ENCODE peak calls at places on chromosomes 5 and 9, in eight cellular contexts. A, I, C, J, K, H, P and M are unnamed samples.

GRCh38 chr5:3285621-3286020 is 310.0 kb upstream of the IRX1 start:
- DNase-seq in A (no peak), H (no peak), J (no peak), K (no peak), P (no peak), I (no peak), C (no peak), M (no peak)

GRCh38 chr5:572398-573019 is 39.6 kb upstream of the CEP72 start:
- DNase-seq in I (no peak), J (no peak), A (peak), P (no peak), K (no peak), H (no peak), C (peak), M (no peak)

GRCh38 chr5:151085517-151086031 is 4.7 kb upstream of the TNIP1 start:
- DNase-seq in J (peak), P (no peak), A (no peak), H (no peak), I (peak), C (peak), K (no peak), M (peak)

GRCh38 chr9:130254753-130255637 is 10.6 kb upstream of the HMCN2 start:
- DNase-seq in C (peak), K (no peak), P (no peak), H (no peak), I (peak), A (peak), J (no peak), M (no peak)

GRCh38 chr5:54455413-54456157 is at the start of gene HSPB3:
- DNase-seq in H (peak), C (peak), K (no peak), P (peak), A (no peak), J (no peak), I (peak), M (peak)

GRCh38 chr9:10265102-10265708 is 347.6 kb downstream of the PTPRD start:
- DNase-seq in I (no peak), C (no peak), A (no peak), K (no peak), H (peak), P (no peak), J (no peak), M (no peak)

GRCh38 chr5:137822158-137822764 is 45.4 kb upstream of the MYOT start:
- DNase-seq in C (no peak), K (peak), J (no peak), A (no peak), H (peak), P (no peak), I (peak), M (peak)

GRCh38 chr5:17149786-17150185 is 67.6 kb upstream of the BASP1 start:
- DNase-seq in J (no peak), P (no peak), A (no peak), K (no peak), I (no peak), C (no peak), H (no peak), M (no peak)

GRCh38 chr9:12060811-12061210 is 632.4 kb upstream of the TYRP1 start:
- DNase-seq in A (no peak), H (no peak), K (no peak), J (no peak), P (no peak), C (no peak), I (no peak), M (no peak)

GRCh38 chr5:107483196-107483595 is 187.5 kb downstream of the EFNA5 start:
- DNase-seq in I (no peak), C (no peak), A (no peak), K (no peak), J (no peak), H (no peak), P (no peak), M (no peak)

GRCh38 chr5:153770066-153770465 is 268.6 kb downstream of the FAM114A2 start:
- DNase-seq in J (no peak), K (no peak), A (no peak), C (no peak), I (no peak), H (no peak), P (no peak), M (no peak)

GRCh38 chr5:5188377-5189020 is 48.4 kb downstream of the ADAMTS16 start:
- DNase-seq in I (no peak), C (no peak), A (no peak), J (no peak), K (no peak), P (no peak), H (no peak), M (no peak)

GRCh38 chr9:78235771-78236510 is at the start of gene CEP78:
- DNase-seq in P (peak), A (peak), K (peak), C (peak), J (peak), H (peak), I (peak), M (peak)

GRCh38 chr9:78242041-78242440 is 6.2 kb downstream of the CEP78 start:
- DNase-seq in K (no peak), A (no peak), C (no peak), J (no peak), P (no peak), H (no peak), I (no peak), M (no peak)

GRCh38 chr9:78236511-78236950 is 656 bp downstream of the CEP78 start:
- DNase-seq in P (no peak), H (peak), C (peak), J (no peak), I (peak), K (no peak), A (no peak), M (no peak)

GRCh38 chr9:78238061-78239038 is 2.5 kb downstream of the CEP78 start:
- DNase-seq in P (no peak), J (no peak), I (no peak), A (no peak), C (no peak), H (no peak), K (no peak), M (no peak)

DNA sequence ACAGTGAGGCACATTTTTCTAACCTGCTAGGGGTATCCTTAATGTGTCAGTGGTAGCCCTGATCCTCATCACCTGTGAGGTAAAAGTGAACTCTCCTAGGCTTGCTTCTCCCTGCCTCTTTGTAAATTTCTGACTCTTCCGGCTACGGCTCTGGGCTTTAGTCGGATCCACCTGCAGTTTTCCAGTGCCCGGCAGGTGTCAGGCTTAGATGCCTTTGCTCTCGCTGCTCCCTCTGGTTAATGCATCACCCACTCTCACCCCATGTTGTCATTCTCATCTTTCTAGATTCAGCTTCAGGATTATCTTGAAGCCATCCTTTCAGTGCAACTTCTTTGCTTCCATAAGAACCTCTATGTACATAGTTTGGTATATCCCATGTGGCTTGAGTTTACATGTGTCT is 3.6 kb downstream of the CEP78 start:
- DNase-seq in H (no peak), A (no peak), C (no peak), J (no peak), I (no peak), K (no peak), P (peak), M (no peak)
- TF ChIP-seq CTCF in H (peak), A (no peak), C (no peak), J (no peak), I (peak), K (no peak), P (peak), M (no peak)

GRCh38 chr9:113349044-113349433 is 302 bp upstream of the BSPRY start:
- DNase-seq in K (no peak), C (no peak), P (no peak), I (no peak), A (no peak), J (no peak), H (no peak), M (no peak)
- H3K4me3 ChIP-seq in K (peak), C (peak), P (peak), I (no peak), A (peak), J (no peak), H (no peak), M (peak)

DNA sequence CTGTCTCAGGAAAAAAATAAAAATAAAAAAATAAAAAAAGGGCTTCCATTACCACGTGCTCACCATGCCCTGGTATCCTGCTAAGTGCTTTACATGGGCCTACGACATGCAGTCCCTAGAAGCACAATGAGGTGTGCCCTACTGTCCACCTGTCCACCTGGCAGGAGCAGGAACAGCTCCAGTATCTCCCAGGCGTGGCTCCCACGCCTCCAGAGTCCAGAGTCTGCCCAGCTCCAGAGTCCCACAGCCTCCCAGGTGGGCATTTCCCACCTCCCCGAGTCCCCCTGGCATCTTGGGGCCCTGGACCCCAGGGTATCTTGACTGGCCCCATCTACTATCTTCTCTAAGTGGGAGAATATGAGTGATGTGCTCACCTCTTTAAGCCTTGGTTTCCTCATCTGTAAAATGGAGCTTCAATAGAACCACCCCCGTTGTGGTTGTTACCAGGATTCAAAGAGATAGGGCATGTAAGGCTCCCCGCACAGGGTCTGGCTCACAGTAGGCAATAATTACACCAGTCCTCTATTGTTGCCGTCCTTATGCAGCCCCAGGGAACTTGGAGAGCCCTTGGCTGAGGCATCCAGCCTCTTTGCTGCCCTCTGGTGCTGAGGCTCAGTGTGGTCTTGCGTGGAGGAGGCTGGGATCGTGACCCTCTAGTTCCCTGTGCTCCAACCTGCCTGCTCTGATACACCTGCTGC is 8.9 kb downstream of the CXCL14 start:
- DNase-seq in P (no peak), C (no peak), J (peak), K (peak), A (no peak), I (no peak), H (peak), M (no peak)
- H3K27ac ChIP-seq in P (no peak), C (no peak), J (no peak), K (no peak), A (no peak), I (no peak), H (no peak), M (no peak)

GRCh38 chr5:160171656-160172055 is 52.4 kb upstream of the PWWP2A start:
- DNase-seq in J (no peak), C (no peak), P (no peak), H (no peak), A (no peak), I (no peak), K (no peak), M (peak)
- TF ChIP-seq CTCF in J (no peak), C (no peak), P (no peak), H (no peak), A (no peak), I (no peak), K (no peak), M (no peak)

GRCh38 chr5:90886381-90886780 is 327.8 kb downstream of the ADGRV1 start:
- DNase-seq in C (no peak), I (no peak), H (no peak), P (no peak), J (no peak), A (no peak), K (no peak), M (no peak)
- H3K4me3 ChIP-seq in C (no peak), I (no peak), H (no peak), P (no peak), J (no peak), A (no peak), K (no peak), M (no peak)

DNA sequence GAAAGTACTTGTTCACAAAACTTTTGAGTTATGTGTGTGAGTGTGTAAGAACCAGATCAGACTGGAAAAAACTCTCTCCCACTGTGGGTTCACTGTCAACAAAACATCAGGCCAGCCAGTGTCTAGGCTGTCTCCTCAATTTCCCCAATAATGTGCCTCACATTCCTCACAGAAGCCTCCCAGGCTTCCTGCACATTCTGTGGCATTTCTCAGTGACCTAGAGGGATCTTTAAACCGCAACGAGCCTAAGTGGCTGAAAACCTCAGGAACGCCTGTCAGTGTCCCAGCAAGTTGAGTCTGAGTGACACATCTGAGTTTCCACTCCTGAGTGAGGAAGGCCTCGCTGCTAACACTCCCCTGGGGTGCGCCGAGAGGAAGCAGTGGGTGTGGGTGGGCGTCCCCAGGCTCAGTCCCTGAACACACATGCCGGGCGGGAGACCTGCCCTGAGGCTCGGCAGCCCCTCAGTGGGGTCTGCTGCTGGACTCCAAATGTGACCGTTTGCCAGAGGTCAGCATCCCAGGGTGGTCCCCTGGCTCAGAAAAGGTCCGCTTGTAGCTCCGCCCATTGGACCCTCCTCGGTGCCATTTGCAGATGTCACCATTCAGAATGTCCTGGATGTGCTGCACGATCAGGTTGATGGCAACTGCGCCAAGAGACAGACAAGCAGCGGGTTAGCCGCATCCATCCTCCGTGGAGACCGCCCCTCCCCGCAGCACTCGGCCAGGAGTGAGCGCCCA is 6.3 kb downstream of the UCK1 start:
- DNase-seq in J (no peak), K (no peak), P (no peak), A (no peak), H (peak), I (no peak), C (peak), M (no peak)
- H3K27ac ChIP-seq in J (no peak), K (no peak), P (no peak), A (no peak), H (no peak), I (no peak), C (no peak), M (no peak)